ENCODE peak calls at places on chromosomes 7 and 10, in six cellular contexts. Y is IMR-90, L is neuronal stem cell, E is H9, H is mesenchymal stem cell, G is mesendoderm. Z is an unnamed sample.

GRCh38 chr7:88638583-88638982 is 120.9 kb upstream of the ZNF804B start:
- DNase-seq in Y (no peak), L (no peak), E (no peak), H (no peak), G (no peak), Z (no peak)

GRCh38 chr7:28729276-28729675 is 228.9 kb downstream of the TRIL start:
- DNase-seq in Y (no peak), L (no peak), E (no peak), H (no peak), G (no peak), Z (no peak)

GRCh38 chr10:132470306-132471124 is 67.1 kb upstream of the INPP5A start:
- DNase-seq in Y (no peak), L (no peak), E (no peak), H (no peak), G (no peak), Z (no peak)

GRCh38 chr10:69733791-69734261 is 67.9 kb upstream of the COL13A1 start:
- DNase-seq in Y (peak; percentile 68), L (no peak), E (no peak), H (peak; percentile 58), G (no peak), Z (no peak)

GRCh38 chr7:114086906-114087651 is 168.3 kb upstream of the PPP1R3A start:
- DNase-seq in Y (peak; percentile 19), L (peak; percentile 18), E (no peak), H (peak; percentile 21), G (peak; percentile 47), Z (peak; percentile 56)

GRCh38 chr10:70055550-70055949 is 2.9 kb downstream of the MACROH2A2 start:
- DNase-seq in Y (peak; percentile 54), L (no peak), E (no peak), H (no peak), G (no peak), Z (no peak)

GRCh38 chr10:118307768-118308347 is 34.3 kb downstream of the FAM204A start:
- DNase-seq in Y (no peak), L (no peak), E (no peak), H (no peak), G (no peak), Z (no peak)

GRCh38 chr10:33314788-33315561 is 19.5 kb downstream of the NRP1 start:
- DNase-seq in Y (peak; percentile 80), L (no peak), E (no peak), H (peak; percentile 50), G (no peak), Z (no peak)

GRCh38 chr7:132837529-132837928 is 244.4 kb downstream of the CHCHD3 start:
- DNase-seq in Y (no peak), L (no peak), E (no peak), H (peak; percentile 61), G (no peak), Z (no peak)

GRCh38 chr7:50921114-50921513 is 138.4 kb upstream of the GRB10 start:
- DNase-seq in Y (no peak), L (no peak), E (no peak), H (no peak), G (no peak), Z (no peak)

GRCh38 chr10:72697711-72698110 is 5.8 kb downstream of the MCU start:
- DNase-seq in Y (no peak), L (no peak), E (no peak), H (peak; percentile 51), G (no peak), Z (no peak)

GRCh38 chr10:119340893-119341235 is 133.5 kb downstream of the GRK5 start:
- DNase-seq in Y (no peak), L (no peak), E (no peak), H (no peak), G (no peak), Z (no peak)

GRCh38 chr7:107463139-107464078 is 6.4 kb upstream of the GPR22 start:
- DNase-seq in Y (peak; percentile 79), L (peak; percentile 31), E (peak; percentile 56), H (peak; percentile 71), G (peak; percentile 80), Z (peak; percentile 10)

GRCh38 chr10:76488602-76489001 is 1057.2 kb downstream of the LRMDA start:
- DNase-seq in Y (no peak), L (no peak), E (no peak), H (no peak), G (no peak), Z (no peak)

GRCh38 chr10:69101451-69102095 is 13.7 kb downstream of the SRGN start:
- DNase-seq in Y (peak; percentile 38), L (no peak), E (no peak), H (peak; percentile 9), G (no peak), Z (no peak)

GRCh38 chr7:108455833-108456677 is at the start of gene NRCAM:
- DNase-seq in Y (no peak), L (peak; percentile 85), E (peak; percentile 94), H (peak; percentile 39), G (peak; percentile 93), Z (peak; percentile 91)

GRCh38 chr7:30726296-30727006 is 25.5 kb upstream of the INMT start:
- DNase-seq in Y (no peak), L (no peak), E (no peak), H (no peak), G (peak; percentile 28), Z (no peak)

GRCh38 chr10:62463364-62463763 is 89.2 kb downstream of the ZNF365 start:
- DNase-seq in Y (no peak), L (no peak), E (no peak), H (no peak), G (no peak), Z (no peak)

GRCh38 chr10:11891776-11892486 is 68.8 kb downstream of the PROSER2 start:
- DNase-seq in Y (no peak), L (no peak), E (no peak), H (no peak), G (no peak), Z (no peak)

GRCh38 chr7:88200793-88201192 is 19.0 kb downstream of the SRI start:
- DNase-seq in Y (no peak), L (no peak), E (no peak), H (no peak), G (peak; percentile 38), Z (no peak)

GRCh38 chr10:84204122-84204521 is 9.8 kb downstream of the CDHR1 start:
- DNase-seq in Y (no peak), L (no peak), E (peak; percentile 67), H (no peak), G (peak; percentile 63), Z (no peak)

GRCh38 chr10:3853547-3853989 is 68.6 kb upstream of the KLF6 start:
- DNase-seq in Y (no peak), L (no peak), E (no peak), H (peak; percentile 70), G (no peak), Z (no peak)

GRCh38 chr7:155776606-155777005 is 35.7 kb downstream of the SHH start:
- DNase-seq in Y (no peak), L (no peak), E (no peak), H (no peak), G (no peak), Z (no peak)

GRCh38 chr10:96987141-96987841 is 155.2 kb downstream of the LCOR start:
- DNase-seq in Y (no peak), L (no peak), E (no peak), H (no peak), G (no peak), Z (no peak)

GRCh38 chr10:96986200-96986856 is 154.2 kb downstream of the LCOR start:
- DNase-seq in Y (no peak), L (no peak), E (no peak), H (no peak), G (no peak), Z (no peak)

GRCh38 chr10:96987842-96988175 is 155.7 kb downstream of the LCOR start:
- DNase-seq in Y (peak; percentile 59), L (no peak), E (no peak), H (no peak), G (no peak), Z (no peak)

GRCh38 chr10:96982149-96982930 is 150.2 kb downstream of the LCOR start:
- DNase-seq in Y (no peak), L (no peak), E (no peak), H (no peak), G (no peak), Z (no peak)

GRCh38 chr10:96984512-96985225 is 152.6 kb downstream of the LCOR start:
- DNase-seq in Y (no peak), L (peak; percentile 39), E (no peak), H (no peak), G (no peak), Z (no peak)
- H2BK15ac ChIP-seq in Y (no peak overlapping the region), L (no peak overlapping the region), E (no peak overlapping the region), H (no peak overlapping the region), G (no peak overlapping the region), Z (peak overlapping the region; percentile 31)

GRCh38 chr7:5452937-5453540 is 29.4 kb upstream of the TNRC18 start:
- DNase-seq in Y (peak; percentile 84), L (peak; percentile 72), E (peak; percentile 66), H (peak; percentile 57), G (peak; percentile 81), Z (peak; percentile 71)
- H2BK15ac ChIP-seq in Y (no peak overlapping the region), L (no peak overlapping the region), E (no peak overlapping the region), H (no peak overlapping the region), G (no peak overlapping the region), Z (no peak overlapping the region)

GRCh38 chr10:82982110-82982608 is 1107.2 kb downstream of the NRG3 start:
- DNase-seq in Y (peak; percentile 87), L (no peak), E (no peak), H (peak; percentile 85), G (peak; percentile 75), Z (no peak)
- H2BK15ac ChIP-seq in Y (no peak overlapping the region), L (no peak overlapping the region), E (no peak overlapping the region), H (no peak overlapping the region), G (no peak overlapping the region), Z (no peak overlapping the region)

GRCh38 chr7:157476654-157477549 is 140.1 kb downstream of the DNAJB6 start:
- DNase-seq in Y (no peak), L (no peak), E (peak; percentile 15), H (no peak), G (no peak), Z (peak; percentile 41)
- H2BK15ac ChIP-seq in Y (no peak overlapping the region), L (no peak overlapping the region), E (no peak overlapping the region), H (no peak overlapping the region), G (no peak overlapping the region), Z (no peak overlapping the region)

GRCh38 chr7:4851459-4852422 is 10.1 kb downstream of the PAPOLB start:
- DNase-seq in Y (no peak), L (no peak), E (no peak), H (peak; percentile 42), G (no peak), Z (no peak)

GRCh38 chr7:4857189-4857588 is 4.6 kb downstream of the PAPOLB start:
- DNase-seq in Y (no peak), L (no peak), E (no peak), H (no peak), G (no peak), Z (no peak)

GRCh38 chr7:4854916-4855315 is 6.9 kb downstream of the PAPOLB start:
- DNase-seq in Y (peak; percentile 8), L (no peak), E (no peak), H (peak; percentile 43), G (no peak), Z (no peak)

GRCh38 chr7:4861227-4861626 is 603 bp downstream of the PAPOLB start:
- DNase-seq in Y (no peak), L (no peak), E (no peak), H (no peak), G (no peak), Z (no peak)

GRCh38 chr7:4856336-4857056 is 5.3 kb downstream of the PAPOLB start:
- DNase-seq in Y (no peak), L (no peak), E (no peak), H (peak; percentile 37), G (no peak), Z (no peak)
- H2BK15ac ChIP-seq in Y (no peak overlapping the region), L (no peak overlapping the region), E (no peak overlapping the region), H (no peak overlapping the region), G (no peak overlapping the region), Z (no peak overlapping the region)

GRCh38 chr7:8590791-8591190 is 157.4 kb downstream of the NXPH1 start:
- DNase-seq in Y (no peak), L (no peak), E (no peak), H (no peak), G (no peak), Z (no peak)
- H2BK15ac ChIP-seq in Y (no peak overlapping the region), L (no peak overlapping the region), E (no peak overlapping the region), H (no peak overlapping the region), G (no peak overlapping the region), Z (no peak overlapping the region)